ENCODE peak calls at places on chromosomes 7 and 10, in six cellular contexts. V is mucosa of gallbladder; Q is HFFc6; D is stimulated activated CD4-positive, alpha-beta T cell treated with anti-CD3 and anti-CD28 coated beads, Interleukin-15, amount 100 ng/mL, for 24 hours; O is lung; Y is neural crest cell. P is an unnamed sample.

GRCh38 chr7:30654296-30655090 is 27.8 kb downstream of the CRHR2 start:
- DNase-seq in D (no peak), V (no peak), Q (no peak), O (no peak), Y (no peak), P (no peak)

GRCh38 chr10:119409906-119410305 is 132.6 kb downstream of the RGS10 start:
- DNase-seq in Q (no peak), V (peak), Y (peak), D (no peak), O (no peak), P (peak)

GRCh38 chr10:23262928-23263327 is 70.8 kb downstream of the PTF1A start:
- DNase-seq in D (no peak), O (no peak), Y (no peak), Q (no peak), V (no peak), P (no peak)

GRCh38 chr7:50330701-50331100 is 26.2 kb downstream of the IKZF1 start:
- DNase-seq in Q (no peak), O (no peak), V (no peak), D (no peak), Y (no peak), P (no peak)

GRCh38 chr10:60140681-60141632 is 234.6 kb upstream of the CCDC6 start:
- DNase-seq in O (no peak), Y (peak), Q (no peak), V (no peak), D (no peak), P (no peak)

GRCh38 chr7:105016083-105017075 is 2.4 kb downstream of the KMT2E start:
- DNase-seq in Q (peak), O (no peak), V (no peak), Y (no peak), D (no peak), P (no peak)

GRCh38 chr10:124740374-124741280 is 3.6 kb downstream of the FAM53B start:
- DNase-seq in D (no peak), Q (peak), O (peak), V (no peak), Y (no peak), P (peak)

GRCh38 chr10:14358886-14359573 is 28.3 kb upstream of the FRMD4A start:
- DNase-seq in Q (no peak), D (no peak), Y (no peak), V (no peak), O (no peak), P (no peak)

GRCh38 chr10:120508393-120508792 is 51.4 kb downstream of the PLPP4 start:
- DNase-seq in V (no peak), D (peak), Y (no peak), O (no peak), Q (peak), P (no peak)

GRCh38 chr7:1950623-1951523 is 280.8 kb downstream of the ELFN1 start:
- DNase-seq in D (no peak), O (no peak), Y (no peak), Q (no peak), V (no peak), P (no peak)

GRCh38 chr7:34198089-34198686 is 292.8 kb downstream of the BMPER start:
- DNase-seq in D (no peak), O (no peak), Q (peak), V (no peak), Y (no peak), P (no peak)

GRCh38 chr7:38796636-38797501 is 112.1 kb downstream of the VPS41 start:
- DNase-seq in V (peak), D (peak), Q (peak), Y (peak), O (peak), P (peak)

GRCh38 chr10:94198324-94198723 is 164.4 kb downstream of the NOC3L start:
- DNase-seq in Q (no peak), D (no peak), O (no peak), Y (no peak), V (no peak), P (no peak)

GRCh38 chr10:35274511-35275060 is 61.7 kb upstream of the CCNY start:
- DNase-seq in Q (no peak), D (no peak), O (no peak), Y (no peak), V (no peak), P (no peak)

GRCh38 chr7:43391518-43391917 is 191.4 kb upstream of the STK17A start:
- DNase-seq in V (no peak), Y (no peak), Q (no peak), D (no peak), O (no peak), P (no peak)

GRCh38 chr7:73839290-73839689 is 3.0 kb downstream of the METTL27 start:
- DNase-seq in V (no peak), O (no peak), Y (no peak), Q (no peak), D (no peak), P (no peak)

GRCh38 chr7:66366701-66367100 is 161.6 kb downstream of the TPST1 start:
- DNase-seq in Y (no peak), O (no peak), D (no peak), V (no peak), Q (no peak), P (no peak)

P was measured in hepatic stellate cell.